ENCODE peak calls at places on chromosomes 13 and 19, in four cellular contexts. N is body of pancreas, Z is lung, C is left ventricle myocardium inferior. K is an unnamed sample.

GRCh38 chr13:28476919-28477708 is 17.8 kb downstream of the FLT1 start:
- DNase-seq in C (no peak), N (no peak), Z (no peak), K (no peak)

GRCh38 chr19:58328999-58329398 is 2.2 kb downstream of the ZSCAN22 start:
- DNase-seq in Z (no peak), C (no peak), N (no peak), K (no peak)

GRCh38 chr19:58291943-58292342 is 13.2 kb downstream of the ZNF8 start:
- DNase-seq in C (no peak), N (no peak), Z (no peak), K (no peak)

GRCh38 chr19:45576682-45577081 is 7.9 kb downstream of the OPA3 start:
- DNase-seq in Z (no peak), C (no peak), N (no peak), K (no peak)

GRCh38 chr19:14310055-14310454 is 71.2 kb upstream of the ADGRE5 start:
- DNase-seq in Z (no peak), N (no peak), C (no peak), K (no peak)

GRCh38 chr19:18357041-18357440 is 16.6 kb downstream of the PGPEP1 start:
- DNase-seq in C (no peak), Z (no peak), N (no peak), K (no peak)

GRCh38 chr19:7083076-7083956 is 13.8 kb downstream of the ZNF557 start:
- DNase-seq in C (no peak), N (no peak), Z (no peak), K (no peak)

GRCh38 chr13:111552891-111553637 is 232.6 kb downstream of the TEX29 start:
- DNase-seq in C (no peak), Z (no peak), N (no peak), K (no peak)

GRCh38 chr19:29831041-29831548 is 19.3 kb downstream of the CCNE1 start:
- DNase-seq in N (no peak), Z (no peak), C (no peak), K (no peak)

GRCh38 chr13:102688306-102688973 is 6.4 kb downstream of the METTL21C start:
- DNase-seq in C (no peak), Z (no peak), N (no peak), K (no peak)

GRCh38 chr13:62908321-62908720 is 1492.7 kb upstream of the PCDH20 start:
- DNase-seq in N (no peak), C (no peak), Z (no peak), K (no peak)

GRCh38 chr13:47066261-47066660 is 169.4 kb upstream of the HTR2A start:
- DNase-seq in N (no peak), C (no peak), Z (no peak), K (no peak)

GRCh38 chr13:74449811-74450524 is 315.8 kb upstream of the KLF12 start:
- DNase-seq in Z (no peak), N (no peak), C (no peak), K (no peak)

GRCh38 chr19:48396010-48396870 is 2.8 kb downstream of the GRIN2D start:
- DNase-seq in N (no peak), Z (no peak), C (no peak), K (no peak)

GRCh38 chr19:34732548-34733255 is 1.3 kb upstream of the ZNF181 start:
- DNase-seq in Z (no peak), N (peak; percentile 31), C (no peak), K (no peak)

GRCh38 chr19:50877338-50877737 is 4.1 kb downstream of the KLK2 start:
- DNase-seq in N (no peak), C (no peak), Z (no peak), K (no peak)

GRCh38 chr13:70183041-70183440 is 74.8 kb upstream of the KLHL1 start:
- DNase-seq in N (no peak), C (no peak), Z (no peak), K (no peak)

GRCh38 chr13:59461411-59461810 is 702.3 kb downstream of the DIAPH3 start:
- DNase-seq in Z (no peak), C (no peak), N (no peak), K (no peak)

GRCh38 chr19:12872941-12873890 is 8.0 kb downstream of the DNASE2 start:
- DNase-seq in Z (peak; percentile 90), C (no peak), N (peak; percentile 93), K (peak; percentile 94)

GRCh38 chr19:48795855-48796142 is 15.0 kb downstream of the BCAT2 start:
- DNase-seq in Z (no peak), C (peak; percentile 52), N (no peak), K (no peak)

GRCh38 chr13:28544026-28544425 is 49.1 kb upstream of the FLT1 start:
- DNase-seq in N (no peak), Z (no peak), C (no peak), K (no peak)

GRCh38 chr19:1172353-1173159 is 1.5 kb downstream of the SBNO2 start:
- DNase-seq in C (no peak), Z (no peak), N (peak; percentile 72), K (no peak)

GRCh38 chr19:11735375-11735774 is 3.4 kb downstream of the ZNF823 start:
- DNase-seq in N (peak; percentile 13), C (no peak), Z (no peak), K (no peak)

GRCh38 chr19:55781112-55781511 is 12.2 kb downstream of the RFPL4AL1 start:
- DNase-seq in C (no peak), Z (no peak), N (no peak), K (no peak)

GRCh38 chr19:4609878-4610511 is 29.3 kb upstream of the TNFAIP8L1 start:
- DNase-seq in C (peak; percentile 46), N (peak; percentile 51), Z (no peak), K (no peak)

GRCh38 chr13:37198629-37199028 is 93.2 kb upstream of the CSNK1A1L start:
- DNase-seq in Z (no peak), C (no peak), N (no peak), K (no peak)

GRCh38 chr19:34773555-34773864 is 495 bp upstream of the ZNF599 start:
- DNase-seq in C (no peak), N (no peak), Z (no peak), K (no peak)

GRCh38 chr19:23762884-23763711 is 4.4 kb upstream of the ZNF681 start:
- DNase-seq in N (peak; percentile 92), Z (peak; percentile 91), C (peak; percentile 87), K (peak; percentile 82)

GRCh38 chr13:73535341-73535740 is 476.5 kb downstream of the KLF5 start:
- DNase-seq in C (no peak), Z (no peak), N (no peak), K (no peak)

GRCh38 chr19:23392706-23393105 is 2.6 kb downstream of the ZNF91 start:
- DNase-seq in Z (no peak), C (no peak), N (no peak), K (no peak)

GRCh38 chr13:94548382-94549240 is 47.3 kb downstream of the TGDS start:
- DNase-seq in Z (no peak), N (peak; percentile 69), C (peak; percentile 43), K (peak; percentile 4)
- TF ChIP-seq CTCF in Z (no peak), N (peak; percentile 2), C (no peak), K (peak; percentile 28)

GRCh38 chr19:9159891-9160290 is 18.9 kb upstream of the OR7D2 start:
- DNase-seq in N (no peak), C (no peak), Z (no peak), K (no peak)

GRCh38 chr19:9151367-9151766 is 11.2 kb downstream of the ZNF317 start:
- DNase-seq in Z (no peak), N (no peak), C (no peak), K (no peak)

GRCh38 chr19:9150650-9151049 is 10.5 kb downstream of the ZNF317 start:
- DNase-seq in N (no peak), Z (no peak), C (no peak), K (no peak)

GRCh38 chr19:9156304-9156703 is 16.1 kb downstream of the ZNF317 start:
- DNase-seq in N (no peak), Z (no peak), C (no peak), K (no peak)

GRCh38 chr19:9155591-9155990 is 15.4 kb downstream of the ZNF317 start:
- DNase-seq in Z (no peak), N (no peak), C (no peak), K (no peak)
- H3K4me3 ChIP-seq in Z (no peak overlapping the region), N (no peak overlapping the region), C (no peak overlapping the region), K (no peak overlapping the region)

GRCh38 chr19:53808710-53809125 is 15.4 kb downstream of the NLRP12 start:
- DNase-seq in N (no peak), Z (no peak), C (no peak), K (no peak)
- TF ChIP-seq CTCF in N (peak; percentile 15), Z (peak; percentile 34), C (peak; percentile 55), K (peak; percentile 54)

GRCh38 chr13:99600318-99600717 is 99.0 kb downstream of the TM9SF2 start:
- DNase-seq in Z (no peak), N (no peak), C (no peak), K (no peak)
- H3K4me3 ChIP-seq in Z (no peak overlapping the region), N (no peak overlapping the region), C (no peak overlapping the region), K (no peak overlapping the region)

DNA sequence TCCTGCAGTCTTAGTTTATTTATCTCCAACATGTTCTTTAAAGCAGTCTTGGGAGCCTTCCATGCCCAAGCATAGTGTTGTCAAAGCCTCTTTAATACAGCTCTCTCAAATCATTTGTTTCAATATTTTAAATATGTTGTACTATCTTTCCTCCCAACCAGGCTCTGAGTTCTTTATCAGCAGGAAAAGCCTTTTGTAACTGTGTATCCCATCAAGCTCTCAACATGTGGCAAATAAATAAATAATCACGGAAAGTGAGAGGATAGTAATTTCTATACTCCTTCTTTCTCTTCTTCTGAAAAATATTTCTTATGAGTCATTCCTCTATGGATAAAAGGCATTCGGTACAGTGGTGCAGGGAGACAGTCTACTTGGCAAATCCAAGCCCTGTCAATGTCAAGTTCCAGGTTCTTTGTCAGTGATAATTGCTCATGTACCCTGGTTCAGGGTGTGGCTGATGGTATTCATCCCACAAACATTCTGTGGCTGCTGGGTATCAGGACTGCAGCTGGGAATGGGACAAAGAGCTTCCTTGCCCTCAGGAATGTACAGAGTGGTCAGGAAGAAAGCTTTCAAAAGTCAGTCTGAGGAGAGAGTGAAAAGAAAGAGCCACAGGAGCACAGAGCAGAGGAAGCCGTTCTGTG is 384.3 kb downstream of the EFNB2 start:
- DNase-seq in Z (no peak), N (no peak), C (no peak), K (no peak)
- TF ChIP-seq CTCF in Z (no peak), N (no peak), C (no peak), K (no peak)

GRCh38 chr19:21423057-21424041 is 26.4 kb downstream of the ZNF493 start:
- DNase-seq in N (no peak), C (no peak), Z (no peak), K (no peak)

DNA sequence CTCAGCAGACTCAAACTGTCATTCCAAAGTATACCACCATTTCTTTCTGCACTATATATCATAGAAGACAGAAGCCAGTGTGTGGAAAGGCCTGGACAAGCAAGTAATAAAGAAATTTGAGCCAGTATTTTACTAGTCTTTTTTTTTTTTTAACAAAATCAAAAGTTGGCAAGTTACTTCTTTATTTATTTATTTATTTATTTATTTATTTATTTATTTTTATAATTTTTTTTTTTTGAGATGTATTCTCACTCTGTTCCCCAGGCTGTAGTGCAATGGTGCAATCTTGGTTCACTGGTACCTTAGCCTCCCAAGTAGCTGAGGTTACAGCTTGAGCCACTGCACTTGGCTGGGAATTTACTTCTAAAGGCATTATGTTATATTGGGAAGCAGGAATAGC is 25.3 kb downstream of the ZNF493 start:
- DNase-seq in N (no peak), C (no peak), Z (no peak), K (no peak)
- H3K4me3 ChIP-seq in N (no peak overlapping the region), C (no peak overlapping the region), Z (no peak overlapping the region), K (no peak overlapping the region)

K was measured in LNCaP clone FGC.